ENCODE peak calls at places on chromosomes 4 and X, in five cellular contexts. E is stimulated activated CD8-positive, alpha-beta memory T cell treated with anti-CD3 and anti-CD28 coated beads, Interleukin-15, amount 100 ng/mL, for 4 hours; S is CD8-positive, alpha-beta memory T cell; B is lower lobe of right lung; M is kidney tubule cell. G is an unnamed sample.

GRCh38 chrX:119622356-119623232 is 16.4 kb upstream of the NKRF start:
- DNase-seq in E (no peak), S (no peak), B (no peak), M (no peak), G (no peak)

GRCh38 chr4:153082322-153083301 is 121.6 kb upstream of the TRIM2 start:
- DNase-seq in E (no peak), S (no peak), B (no peak), M (no peak), G (no peak)

GRCh38 chrX:121310820-121311219 is 263.4 kb downstream of the GLUD2 start:
- DNase-seq in E (no peak), S (no peak), B (no peak), M (no peak), G (no peak)

GRCh38 chr4:16794816-16795445 is 103.5 kb downstream of the LDB2 start:
- DNase-seq in E (no peak), S (peak; percentile 11), B (no peak), M (peak; percentile 62), G (no peak)

GRCh38 chr4:77308843-77309242 is 151.8 kb downstream of the CCNG2 start:
- DNase-seq in E (no peak), S (no peak), B (no peak), M (peak; percentile 51), G (no peak)

GRCh38 chrX:19563327-19563726 is 48.0 kb upstream of the MAP3K15 start:
- DNase-seq in E (no peak), S (no peak), B (no peak), M (no peak), G (no peak)

GRCh38 chr4:3821580-3822229 is 55.5 kb downstream of the ADRA2C start:
- DNase-seq in E (no peak), S (no peak), B (no peak), M (no peak), G (no peak)

GRCh38 chr4:2932951-2933565 is 30.1 kb downstream of the NOP14 start:
- DNase-seq in E (no peak), S (no peak), B (peak; percentile 51), M (no peak), G (no peak)

GRCh38 chrX:40273356-40274050 is 175.7 kb upstream of the BCOR start:
- DNase-seq in E (no peak), S (no peak), B (no peak), M (no peak), G (no peak)

GRCh38 chr4:84051728-84052127 is 447.4 kb downstream of the NKX6-1 start:
- DNase-seq in E (no peak), S (no peak), B (no peak), M (no peak), G (no peak)

GRCh38 chr4:183876268-183876934 is 28.7 kb upstream of the STOX2 start:
- DNase-seq in E (no peak), S (no peak), B (peak; percentile 88), M (peak; percentile 95), G (peak; percentile 90)

GRCh38 chrX:136600059-136600458 is 47.9 kb upstream of the CD40LG start:
- DNase-seq in E (no peak), S (no peak), B (no peak), M (no peak), G (no peak)

G was measured in ascending aorta.